ENCODE peak calls at places on chromosomes 16 and 17, in nine cellular contexts. One of them, this sample, is unnamed.

GRCh38 chr16:70638814-70639792 is 7.3 kb upstream of the IL34 start:
- DNase-seq in right cardiac atrium: peak; percentile 47
- DNase-seq in H7: no peak
- DNase-seq in breast epithelium: no peak
- DNase-seq in uterus: peak; percentile 34
- DNase-seq in AG10803: peak; percentile 58
- DNase-seq in fibroblast of pulmonary artery: peak; percentile 88
- DNase-seq in astrocyte of the cerebellum: no peak
- DNase-seq in stimulated activated CD4-positive, alpha-beta T cell treated with anti-CD3 and anti-CD28 coated beads, Interleukin-2, amount 100 ng/mL, for 4 hours: no peak
- DNase-seq in this sample: no peak

GRCh38 chr17:17577373-17577772 is 14.1 kb downstream of the PEMT start:
- DNase-seq in stimulated activated CD4-positive, alpha-beta T cell treated with anti-CD3 and anti-CD28 coated beads, Interleukin-2, amount 100 ng/mL, for 4 hours: no peak
- DNase-seq in uterus: no peak
- DNase-seq in right cardiac atrium: no peak
- DNase-seq in AG10803: no peak
- DNase-seq in astrocyte of the cerebellum: no peak
- DNase-seq in fibroblast of pulmonary artery: no peak
- DNase-seq in breast epithelium: no peak
- DNase-seq in H7: no peak
- DNase-seq in this sample: no peak

GRCh38 chr17:63440127-63440769 is 5.9 kb downstream of the CYB561 start:
- DNase-seq in uterus: no peak
- DNase-seq in AG10803: no peak
- DNase-seq in right cardiac atrium: peak; percentile 62
- DNase-seq in H7: peak; percentile 80
- DNase-seq in fibroblast of pulmonary artery: no peak
- DNase-seq in breast epithelium: no peak
- DNase-seq in astrocyte of the cerebellum: no peak
- DNase-seq in stimulated activated CD4-positive, alpha-beta T cell treated with anti-CD3 and anti-CD28 coated beads, Interleukin-2, amount 100 ng/mL, for 4 hours: no peak
- DNase-seq in this sample: no peak

GRCh38 chr17:78258323-78259229 is 27.1 kb downstream of the TMEM235 start:
- DNase-seq in uterus: peak; percentile 48
- DNase-seq in AG10803: no peak
- DNase-seq in fibroblast of pulmonary artery: peak; percentile 53
- DNase-seq in H7: peak; percentile 72
- DNase-seq in right cardiac atrium: peak; percentile 85
- DNase-seq in stimulated activated CD4-positive, alpha-beta T cell treated with anti-CD3 and anti-CD28 coated beads, Interleukin-2, amount 100 ng/mL, for 4 hours: peak; percentile 65
- DNase-seq in breast epithelium: no peak
- DNase-seq in astrocyte of the cerebellum: no peak
- DNase-seq in this sample: no peak

GRCh38 chr16:48511716-48512115 is 98.3 kb downstream of the N4BP1 start:
- DNase-seq in breast epithelium: no peak
- DNase-seq in right cardiac atrium: no peak
- DNase-seq in fibroblast of pulmonary artery: no peak
- DNase-seq in H7: no peak
- DNase-seq in AG10803: no peak
- DNase-seq in uterus: no peak
- DNase-seq in stimulated activated CD4-positive, alpha-beta T cell treated with anti-CD3 and anti-CD28 coated beads, Interleukin-2, amount 100 ng/mL, for 4 hours: no peak
- DNase-seq in astrocyte of the cerebellum: no peak
- DNase-seq in this sample: no peak

GRCh38 chr17:17413821-17414220 is 63.0 kb upstream of the MED9 start:
- DNase-seq in uterus: no peak
- DNase-seq in fibroblast of pulmonary artery: no peak
- DNase-seq in astrocyte of the cerebellum: no peak
- DNase-seq in H7: no peak
- DNase-seq in AG10803: peak; percentile 28
- DNase-seq in breast epithelium: no peak
- DNase-seq in stimulated activated CD4-positive, alpha-beta T cell treated with anti-CD3 and anti-CD28 coated beads, Interleukin-2, amount 100 ng/mL, for 4 hours: no peak
- DNase-seq in right cardiac atrium: no peak
- DNase-seq in this sample: no peak

GRCh38 chr16:84180519-84181140 is 6.2 kb downstream of the TAF1C start:
- DNase-seq in stimulated activated CD4-positive, alpha-beta T cell treated with anti-CD3 and anti-CD28 coated beads, Interleukin-2, amount 100 ng/mL, for 4 hours: no peak
- DNase-seq in fibroblast of pulmonary artery: no peak
- DNase-seq in right cardiac atrium: no peak
- DNase-seq in breast epithelium: no peak
- DNase-seq in uterus: no peak
- DNase-seq in H7: peak; percentile 43
- DNase-seq in astrocyte of the cerebellum: no peak
- DNase-seq in AG10803: no peak
- DNase-seq in this sample: no peak

GRCh38 chr16:17078950-17079631 is 391.7 kb downstream of the XYLT1 start:
- DNase-seq in astrocyte of the cerebellum: no peak
- DNase-seq in breast epithelium: no peak
- DNase-seq in fibroblast of pulmonary artery: no peak
- DNase-seq in stimulated activated CD4-positive, alpha-beta T cell treated with anti-CD3 and anti-CD28 coated beads, Interleukin-2, amount 100 ng/mL, for 4 hours: no peak
- DNase-seq in right cardiac atrium: no peak
- DNase-seq in AG10803: no peak
- DNase-seq in H7: no peak
- DNase-seq in uterus: no peak
- DNase-seq in this sample: no peak

GRCh38 chr17:17919169-17920107 is 52.8 kb downstream of the TOM1L2 start:
- DNase-seq in uterus: peak; percentile 83
- DNase-seq in AG10803: peak; percentile 77
- DNase-seq in astrocyte of the cerebellum: peak; percentile 68
- DNase-seq in stimulated activated CD4-positive, alpha-beta T cell treated with anti-CD3 and anti-CD28 coated beads, Interleukin-2, amount 100 ng/mL, for 4 hours: peak; percentile 55
- DNase-seq in breast epithelium: peak; percentile 75
- DNase-seq in fibroblast of pulmonary artery: peak; percentile 82
- DNase-seq in H7: peak; percentile 87
- DNase-seq in right cardiac atrium: peak; percentile 85
- DNase-seq in this sample: peak; percentile 61